ENCODE peak calls at places on chromosomes 11 and 22, in seven cellular contexts. One of them, this sample, is unnamed.

GRCh38 chr11:68298659-68299516 is 13.5 kb upstream of the LRP5 start:
- DNase-seq in H1: no peak
- DNase-seq in K562: no peak
- DNase-seq in HCT116: no peak
- DNase-seq in HepG2: peak; percentile 62
- DNase-seq in SK-N-SH: peak; percentile 25
- DNase-seq in GM12878: no peak
- DNase-seq in this sample: no peak

GRCh38 chr22:25930083-25930482 is 188.1 kb downstream of the MYO18B start:
- DNase-seq in K562: no peak
- DNase-seq in HCT116: no peak
- DNase-seq in GM12878: no peak
- DNase-seq in SK-N-SH: no peak
- DNase-seq in H1: no peak
- DNase-seq in HepG2: no peak
- DNase-seq in this sample: no peak

GRCh38 chr11:35584321-35584720 is 33.9 kb upstream of the FJX1 start:
- DNase-seq in K562: no peak
- DNase-seq in GM12878: no peak
- DNase-seq in H1: no peak
- DNase-seq in HepG2: no peak
- DNase-seq in HCT116: no peak
- DNase-seq in SK-N-SH: no peak
- DNase-seq in this sample: no peak

GRCh38 chr11:110527146-110527545 is 97.4 kb downstream of the FDX1 start:
- DNase-seq in GM12878: no peak
- DNase-seq in H1: no peak
- DNase-seq in HepG2: no peak
- DNase-seq in HCT116: no peak
- DNase-seq in K562: no peak
- DNase-seq in SK-N-SH: no peak
- DNase-seq in this sample: no peak

GRCh38 chr11:9250139-9250582 is 15.0 kb downstream of the DENND5A start:
- DNase-seq in SK-N-SH: no peak
- DNase-seq in HCT116: no peak
- DNase-seq in H1: no peak
- DNase-seq in GM12878: peak; percentile 77
- DNase-seq in HepG2: no peak
- DNase-seq in K562: peak; percentile 41
- DNase-seq in this sample: no peak

GRCh38 chr11:8094656-8095055 is 13.6 kb downstream of the TUB start:
- DNase-seq in K562: no peak
- DNase-seq in H1: no peak
- DNase-seq in GM12878: no peak
- DNase-seq in SK-N-SH: no peak
- DNase-seq in HCT116: no peak
- DNase-seq in HepG2: no peak
- DNase-seq in this sample: no peak

GRCh38 chr22:37996515-37997246 is 12.3 kb upstream of the SOX10 start:
- DNase-seq in HepG2: no peak
- DNase-seq in HCT116: no peak
- DNase-seq in GM12878: no peak
- DNase-seq in SK-N-SH: no peak
- DNase-seq in K562: no peak
- DNase-seq in H1: no peak
- DNase-seq in this sample: no peak

GRCh38 chr22:29093980-29094379 is 21.1 kb downstream of the KREMEN1 start:
- DNase-seq in SK-N-SH: no peak
- DNase-seq in HCT116: no peak
- DNase-seq in H1: no peak
- DNase-seq in GM12878: no peak
- DNase-seq in K562: no peak
- DNase-seq in HepG2: no peak
- DNase-seq in this sample: no peak

GRCh38 chr11:1701041-1701807 is 4.2 kb downstream of the KRTAP5-6 start:
- DNase-seq in SK-N-SH: no peak
- DNase-seq in GM12878: no peak
- DNase-seq in H1: no peak
- DNase-seq in HCT116: no peak
- DNase-seq in HepG2: no peak
- DNase-seq in K562: no peak
- DNase-seq in this sample: no peak

GRCh38 chr22:21839765-21840140 is 27.7 kb downstream of the MAPK1 start:
- DNase-seq in HepG2: no peak
- DNase-seq in H1: no peak
- DNase-seq in GM12878: no peak
- DNase-seq in HCT116: no peak
- DNase-seq in K562: no peak
- DNase-seq in SK-N-SH: no peak
- DNase-seq in this sample: no peak

GRCh38 chr11:416757-417621 is 2.2 kb upstream of the SIGIRR start:
- DNase-seq in K562: no peak
- DNase-seq in HCT116: no peak
- DNase-seq in HepG2: no peak
- DNase-seq in GM12878: no peak
- DNase-seq in SK-N-SH: no peak
- DNase-seq in H1: peak; percentile 50
- DNase-seq in this sample: no peak

GRCh38 chr22:37174964-37175363 is 13.1 kb downstream of the C1QTNF6 start:
- DNase-seq in SK-N-SH: peak; percentile 27
- DNase-seq in HepG2: no peak
- DNase-seq in HCT116: no peak
- DNase-seq in GM12878: no peak
- DNase-seq in K562: no peak
- DNase-seq in H1: no peak
- DNase-seq in this sample: no peak

GRCh38 chr11:117885777-117886176 is 9.3 kb upstream of the FXYD6 start:
- DNase-seq in HepG2: peak; percentile 10
- DNase-seq in K562: peak; percentile 21
- DNase-seq in GM12878: no peak
- DNase-seq in H1: no peak
- DNase-seq in HCT116: no peak
- DNase-seq in SK-N-SH: no peak
- DNase-seq in this sample: no peak

GRCh38 chr11:33373636-33374035 is 116.5 kb downstream of the HIPK3 start:
- DNase-seq in HepG2: no peak
- DNase-seq in H1: no peak
- DNase-seq in GM12878: no peak
- DNase-seq in HCT116: no peak
- DNase-seq in SK-N-SH: no peak
- DNase-seq in K562: no peak
- DNase-seq in this sample: no peak

GRCh38 chr11:8356731-8357504 is 93.2 kb upstream of the LMO1 start:
- DNase-seq in HepG2: no peak
- DNase-seq in K562: no peak
- DNase-seq in SK-N-SH: no peak
- DNase-seq in H1: no peak
- DNase-seq in HCT116: no peak
- DNase-seq in GM12878: no peak
- DNase-seq in this sample: no peak

GRCh38 chr11:44229003-44229570 is 80.9 kb downstream of the ALX4 start:
- DNase-seq in H1: no peak
- DNase-seq in SK-N-SH: no peak
- DNase-seq in GM12878: no peak
- DNase-seq in HepG2: no peak
- DNase-seq in K562: no peak
- DNase-seq in HCT116: no peak
- DNase-seq in this sample: no peak

GRCh38 chr22:49307071-49307830 is 520.4 kb downstream of the BRD1 start:
- DNase-seq in HCT116: no peak
- DNase-seq in H1: no peak
- DNase-seq in GM12878: no peak
- DNase-seq in HepG2: no peak
- DNase-seq in SK-N-SH: no peak
- DNase-seq in K562: no peak
- DNase-seq in this sample: no peak
- TF ChIP-seq YY1 in HCT116: no peak
- TF ChIP-seq YY1 in H1: no peak
- TF ChIP-seq YY1 in GM12878: no peak
- TF ChIP-seq YY1 in HepG2: no peak
- TF ChIP-seq YY1 in SK-N-SH: no peak
- TF ChIP-seq YY1 in K562: no peak
- TF ChIP-seq YY1 in this sample: no peak

GRCh38 chr11:104895619-104896018 is 2.6 kb downstream of the CASP12 start:
- DNase-seq in HepG2: no peak
- DNase-seq in H1: no peak
- DNase-seq in K562: no peak
- DNase-seq in SK-N-SH: no peak
- DNase-seq in HCT116: no peak
- DNase-seq in GM12878: no peak
- DNase-seq in this sample: no peak

GRCh38 chr11:104891135-104891534 is 7.1 kb downstream of the CASP12 start:
- DNase-seq in SK-N-SH: no peak
- DNase-seq in HCT116: no peak
- DNase-seq in K562: no peak
- DNase-seq in H1: no peak
- DNase-seq in HepG2: no peak
- DNase-seq in GM12878: no peak
- DNase-seq in this sample: no peak

GRCh38 chr11:104897891-104898684 is at the start of gene CASP12:
- DNase-seq in K562: no peak
- DNase-seq in H1: no peak
- DNase-seq in HCT116: no peak
- DNase-seq in SK-N-SH: no peak
- DNase-seq in HepG2: no peak
- DNase-seq in GM12878: no peak
- DNase-seq in this sample: no peak

GRCh38 chr11:104893876-104894275 is 4.4 kb downstream of the CASP12 start:
- DNase-seq in HCT116: no peak
- DNase-seq in HepG2: no peak
- DNase-seq in SK-N-SH: no peak
- DNase-seq in H1: no peak
- DNase-seq in GM12878: no peak
- DNase-seq in K562: no peak
- DNase-seq in this sample: no peak

DNA sequence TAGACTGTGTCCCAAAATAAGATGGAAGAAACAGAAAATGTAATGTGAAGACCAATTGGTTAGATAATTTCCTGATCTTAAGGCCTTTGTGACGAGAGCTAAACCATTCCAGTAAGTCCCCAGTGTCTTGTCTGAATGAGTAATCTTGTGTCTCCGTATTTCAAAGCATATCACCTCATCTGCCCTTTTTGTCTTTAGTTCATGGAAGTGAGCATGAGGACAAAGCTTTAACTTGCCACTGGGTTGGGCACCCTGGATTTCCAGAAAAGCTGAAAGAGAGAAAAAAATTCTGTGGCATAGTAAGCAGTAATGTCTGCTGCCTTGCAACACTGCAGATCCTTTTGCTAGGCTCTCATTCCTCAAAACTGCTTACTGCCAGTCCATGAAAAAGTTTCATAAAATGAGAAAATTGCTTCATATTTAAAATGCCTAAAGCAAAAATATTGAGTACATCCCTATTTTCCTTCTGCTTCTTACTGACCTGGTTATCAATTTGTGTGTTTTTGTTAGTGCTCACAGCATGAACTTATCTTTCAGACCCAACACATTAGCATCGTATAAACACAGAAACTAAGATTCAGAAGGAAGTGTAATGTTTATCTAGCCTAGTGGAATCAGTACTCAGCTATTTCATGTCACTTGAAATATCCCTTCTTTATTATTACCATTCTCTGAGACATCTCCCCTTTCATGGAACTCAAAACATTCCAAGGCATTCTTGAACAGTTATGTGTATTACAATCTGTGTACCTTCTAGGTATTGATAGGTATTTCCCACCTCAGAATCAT is 5.3 kb downstream of the CASP12 start:
- DNase-seq in GM12878: no peak
- DNase-seq in HCT116: no peak
- DNase-seq in K562: no peak
- DNase-seq in SK-N-SH: no peak
- DNase-seq in H1: no peak
- DNase-seq in HepG2: no peak
- DNase-seq in this sample: no peak
- TF ChIP-seq YY1 in GM12878: no peak
- TF ChIP-seq YY1 in HCT116: no peak
- TF ChIP-seq YY1 in K562: no peak
- TF ChIP-seq YY1 in SK-N-SH: no peak
- TF ChIP-seq YY1 in H1: no peak
- TF ChIP-seq YY1 in HepG2: no peak
- TF ChIP-seq YY1 in this sample: no peak

DNA sequence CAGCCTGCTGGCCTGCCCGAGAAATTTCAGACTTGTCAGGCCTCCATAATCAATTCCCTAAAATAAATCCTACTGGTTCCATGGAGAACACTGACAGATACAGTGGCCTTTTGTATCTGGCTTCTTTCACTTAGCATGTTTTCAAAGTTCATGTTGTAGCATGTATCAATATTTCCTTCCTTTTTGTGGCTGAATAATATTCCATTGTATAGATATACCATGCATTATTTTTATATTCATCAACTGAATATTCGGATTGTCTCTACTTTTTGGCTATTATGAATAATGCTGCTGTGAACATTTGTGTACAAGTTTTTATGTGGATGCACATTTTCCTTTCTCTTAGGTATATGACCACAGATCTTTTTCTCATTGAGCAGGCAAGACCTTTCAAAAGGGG is 10.4 kb downstream of the SPTY2D1 start:
- DNase-seq in HepG2: no peak
- DNase-seq in HCT116: no peak
- DNase-seq in GM12878: no peak
- DNase-seq in K562: no peak
- DNase-seq in H1: no peak
- DNase-seq in SK-N-SH: no peak
- DNase-seq in this sample: no peak
- TF ChIP-seq YY1 in HepG2: no peak
- TF ChIP-seq YY1 in HCT116: no peak
- TF ChIP-seq YY1 in GM12878: no peak
- TF ChIP-seq YY1 in K562: no peak
- TF ChIP-seq YY1 in H1: no peak
- TF ChIP-seq YY1 in SK-N-SH: no peak
- TF ChIP-seq YY1 in this sample: no peak

GRCh38 chr11:18088371-18088770 is 17.5 kb downstream of the SAAL1 start:
- DNase-seq in K562: no peak
- DNase-seq in HepG2: no peak
- DNase-seq in HCT116: no peak
- DNase-seq in SK-N-SH: no peak
- DNase-seq in H1: no peak
- DNase-seq in GM12878: no peak
- DNase-seq in this sample: no peak

GRCh38 chr11:18088974-18089373 is 16.9 kb downstream of the SAAL1 start:
- DNase-seq in K562: no peak
- DNase-seq in SK-N-SH: no peak
- DNase-seq in HepG2: no peak
- DNase-seq in H1: no peak
- DNase-seq in HCT116: no peak
- DNase-seq in GM12878: no peak
- DNase-seq in this sample: no peak

GRCh38 chr11:18093946-18094345 is 11.9 kb downstream of the SAAL1 start:
- DNase-seq in GM12878: no peak
- DNase-seq in HCT116: no peak
- DNase-seq in H1: no peak
- DNase-seq in SK-N-SH: no peak
- DNase-seq in HepG2: no peak
- DNase-seq in K562: no peak
- DNase-seq in this sample: no peak

DNA sequence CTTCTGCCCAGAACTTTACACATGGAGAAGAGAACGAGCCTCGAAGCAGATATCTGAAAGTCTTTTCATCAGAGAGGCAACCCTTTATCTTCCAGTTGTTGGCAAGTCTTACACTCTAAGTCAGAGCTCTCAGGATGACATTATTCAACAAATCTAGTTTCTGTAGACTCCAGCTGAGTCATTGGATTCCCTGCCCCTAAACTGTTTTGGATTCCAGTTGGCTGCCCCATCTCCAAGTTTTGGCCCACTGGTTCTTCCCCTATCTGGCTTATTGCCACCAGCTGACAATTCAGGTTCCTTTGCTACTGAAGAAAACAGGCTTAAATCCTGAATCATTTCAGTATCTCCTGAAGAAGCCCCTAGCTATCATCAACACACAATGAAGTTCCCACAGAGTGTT is 14.2 kb downstream of the SAAL1 start:
- DNase-seq in K562: no peak
- DNase-seq in SK-N-SH: no peak
- DNase-seq in GM12878: no peak
- DNase-seq in HCT116: no peak
- DNase-seq in HepG2: no peak
- DNase-seq in H1: no peak
- DNase-seq in this sample: no peak
- TF ChIP-seq YY1 in K562: no peak
- TF ChIP-seq YY1 in SK-N-SH: no peak
- TF ChIP-seq YY1 in GM12878: no peak
- TF ChIP-seq YY1 in HCT116: no peak
- TF ChIP-seq YY1 in HepG2: no peak
- TF ChIP-seq YY1 in H1: no peak
- TF ChIP-seq YY1 in this sample: no peak

This sample was measured in NT2/D1.